ENCODE peak calls at places on chromosomes 7 and 10, in eight cellular contexts. T is GM12891, S is stomach, O is transverse colon, F is upper lobe of left lung, N is SK-N-SH, A is GM23338, U is HepG2. Z is an unnamed sample.

GRCh38 chr10:80472234-80473095 is 18.4 kb downstream of the TSPAN14 start:
- DNase-seq in O (no peak), A (no peak), N (no peak), F (no peak), S (no peak), U (no peak), T (peak; percentile 38), Z (no peak)

GRCh38 chr10:98457762-98458161 is 11.0 kb upstream of the HPS1 start:
- DNase-seq in F (no peak), N (no peak), A (no peak), O (no peak), S (no peak), T (no peak), U (no peak), Z (no peak)

GRCh38 chr10:93852721-93853120 is 41.1 kb upstream of the SLC35G1 start:
- DNase-seq in F (no peak), A (no peak), O (no peak), N (no peak), T (no peak), U (no peak), S (no peak), Z (no peak)

GRCh38 chr10:82914655-82915136 is 1039.7 kb downstream of the NRG3 start:
- DNase-seq in A (no peak), O (no peak), U (no peak), N (no peak), T (no peak), F (no peak), S (no peak), Z (no peak)

GRCh38 chr10:132637477-132638129 is 100.0 kb downstream of the INPP5A start:
- DNase-seq in T (peak; percentile 61), O (no peak), F (no peak), S (no peak), U (peak; percentile 59), N (peak; percentile 89), A (peak; percentile 80), Z (no peak)

GRCh38 chr7:28804990-28805389 is 153.1 kb downstream of the TRIL start:
- DNase-seq in O (no peak), T (no peak), S (no peak), U (no peak), N (no peak), A (no peak), F (no peak), Z (no peak)

GRCh38 chr7:151366872-151367207 is 25.2 kb downstream of the NUB1 start:
- DNase-seq in S (no peak), T (no peak), N (no peak), F (no peak), O (no peak), A (no peak), U (no peak), Z (no peak)

GRCh38 chr10:71357792-71358265 is 38.8 kb downstream of the SLC29A3 start:
- DNase-seq in O (no peak), F (no peak), T (no peak), A (no peak), N (peak; percentile 82), S (no peak), U (no peak), Z (no peak)

GRCh38 chr7:128831178-128831993 is 1.2 kb downstream of the FLNC start:
- DNase-seq in S (no peak), F (peak; percentile 83), A (peak; percentile 68), O (peak; percentile 46), U (no peak), T (no peak), N (peak; percentile 74), Z (no peak)

GRCh38 chr10:95414844-95415545 is 124.2 kb upstream of the PDLIM1 start:
- DNase-seq in T (no peak), N (no peak), A (no peak), O (no peak), S (no peak), U (no peak), F (no peak), Z (no peak)

GRCh38 chr10:53573498-53573897 is 800.9 kb upstream of the MBL2 start:
- DNase-seq in A (no peak), T (no peak), O (no peak), S (no peak), F (no peak), N (no peak), U (no peak), Z (no peak)
- TF ChIP-seq POLR2AphosphoS5 in A (no peak), T (no peak), O (no peak), S (no peak), F (no peak), N (no peak), U (no peak), Z (no peak)

GRCh38 chr10:77030915-77031425 is 606.6 kb downstream of the KCNMA1 start:
- DNase-seq in N (no peak), F (no peak), O (no peak), A (no peak), U (no peak), S (no peak), T (no peak), Z (no peak)

GRCh38 chr10:77029684-77030407 is 607.8 kb downstream of the KCNMA1 start:
- DNase-seq in N (no peak), T (no peak), S (no peak), O (no peak), F (no peak), U (no peak), A (no peak), Z (no peak)

GRCh38 chr10:77030408-77030717 is 607.2 kb downstream of the KCNMA1 start:
- DNase-seq in F (no peak), N (no peak), U (no peak), T (no peak), A (no peak), O (no peak), S (no peak), Z (no peak)

GRCh38 chr10:77034795-77035194 is 602.8 kb downstream of the KCNMA1 start:
- DNase-seq in A (no peak), F (no peak), S (no peak), N (no peak), T (no peak), U (no peak), O (no peak), Z (peak; percentile 86)

DNA sequence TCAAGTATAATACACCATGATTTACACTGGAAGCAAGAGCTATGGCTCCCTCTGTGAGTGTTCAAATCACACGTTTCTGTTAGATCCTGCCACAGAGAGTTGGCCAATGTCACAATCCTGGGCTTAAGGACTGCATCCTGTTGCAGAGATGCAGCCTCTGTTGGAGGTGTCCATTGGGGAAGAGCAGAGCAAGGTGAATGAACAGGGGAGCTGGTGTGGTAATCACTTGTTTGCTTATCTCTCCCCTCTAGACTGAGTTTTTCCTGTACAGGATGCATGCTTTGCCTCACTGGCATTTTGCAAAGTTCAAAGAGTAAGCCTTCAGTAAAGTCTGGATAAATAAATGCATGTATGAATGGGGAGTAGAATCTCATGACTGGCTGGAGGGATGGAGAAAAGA is 606.1 kb downstream of the KCNMA1 start:
- DNase-seq in A (no peak), N (no peak), F (no peak), O (no peak), U (peak; percentile 18), S (no peak), T (no peak), Z (no peak)
- TF ChIP-seq POLR2AphosphoS5 in A (no peak), N (no peak), F (no peak), O (no peak), U (no peak), S (no peak), T (no peak), Z (no peak)

GRCh38 chr7:82677064-82677463 is 233.5 kb upstream of the CACNA2D1 start:
- DNase-seq in A (peak; percentile 44), S (no peak), U (no peak), O (no peak), T (no peak), N (peak; percentile 34), F (no peak), Z (no peak)
- TF ChIP-seq POLR2AphosphoS5 in A (no peak), S (no peak), U (no peak), O (no peak), T (no peak), N (no peak), F (no peak), Z (no peak)

DNA sequence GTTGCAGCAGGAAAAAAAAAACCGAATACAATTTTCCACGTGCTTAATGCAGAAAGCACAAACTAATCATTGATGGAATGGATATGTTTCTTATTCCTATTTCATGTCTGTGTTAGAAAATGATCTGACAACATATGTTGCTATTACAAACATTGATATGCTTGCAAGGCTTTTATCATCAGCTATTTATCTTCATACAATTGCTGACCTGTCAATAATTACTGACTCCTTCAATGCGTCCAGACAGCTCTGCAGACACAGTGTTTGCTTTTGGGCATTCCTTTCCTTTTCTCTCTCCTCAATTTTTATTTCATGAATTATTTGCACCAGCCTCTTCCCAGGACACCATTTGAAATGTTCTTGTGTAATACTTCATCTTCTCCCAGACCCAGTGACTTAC is 246.2 kb downstream of the SEC23IP start:
- DNase-seq in F (no peak), U (no peak), T (no peak), A (no peak), O (no peak), S (no peak), N (no peak), Z (no peak)
- TF ChIP-seq POLR2AphosphoS5 in F (no peak), U (no peak), T (no peak), A (no peak), O (no peak), S (no peak), N (no peak), Z (no peak)

DNA sequence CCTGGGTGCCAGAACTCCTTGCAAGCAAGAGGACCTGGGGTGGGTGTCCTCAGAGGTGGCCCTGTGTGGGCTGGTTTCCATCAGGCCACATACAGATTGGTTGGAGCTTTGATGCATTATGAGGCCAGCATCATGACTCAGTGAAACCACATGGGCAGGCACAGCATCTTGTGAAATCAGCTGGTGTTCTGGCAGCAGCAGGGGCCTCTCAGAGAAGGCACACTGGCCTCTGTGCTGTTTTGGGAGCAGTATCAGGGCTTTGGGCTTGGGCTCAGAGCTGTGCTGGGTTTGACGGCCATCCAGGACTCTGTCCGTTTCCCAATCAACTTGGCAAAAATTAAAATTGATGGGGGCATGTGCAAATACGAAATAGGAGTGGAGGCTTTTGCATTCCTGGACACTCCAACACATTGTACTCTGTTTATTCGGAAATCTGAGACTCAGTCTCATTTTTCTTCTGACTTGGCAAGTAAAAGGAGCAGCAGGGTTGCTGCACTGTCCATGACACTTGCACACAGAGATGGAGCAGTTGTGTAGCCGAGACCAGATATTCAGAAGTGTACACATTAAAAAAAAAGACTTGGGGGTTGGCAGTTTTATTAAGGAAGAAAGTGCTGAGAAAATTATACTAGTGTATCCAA is 190.9 kb downstream of the BMPER start:
- DNase-seq in A (no peak), F (no peak), N (no peak), S (peak; percentile 31), O (peak; percentile 30), U (no peak), T (no peak), Z (no peak)
- TF ChIP-seq POLR2AphosphoS5 in A (no peak), F (peak; percentile 48), N (peak; percentile 45), S (peak; percentile 38), O (peak; percentile 32), U (no peak), T (no peak), Z (peak; percentile 55)

DNA sequence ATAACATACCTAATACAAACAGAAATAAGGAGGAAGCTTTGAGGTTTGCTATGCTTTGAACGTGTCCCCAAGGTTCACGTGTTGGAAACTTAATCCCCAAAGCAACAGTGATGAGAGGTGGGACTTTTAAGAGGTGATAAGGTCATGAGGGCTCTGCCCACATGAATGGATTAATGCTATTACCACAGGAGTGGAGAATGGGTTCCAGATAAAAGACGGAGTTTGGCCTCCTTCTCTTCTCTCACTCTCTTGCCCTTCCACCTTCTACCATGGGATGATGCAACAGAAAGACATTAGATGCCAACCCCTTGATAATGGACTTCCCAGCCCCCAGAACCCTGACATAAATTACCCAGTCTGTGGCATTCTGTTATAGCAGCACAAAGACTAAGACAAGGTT is 9.6 kb downstream of the ITGB1 start:
- DNase-seq in N (no peak), A (no peak), S (no peak), T (no peak), F (no peak), U (peak; percentile 87), O (no peak), Z (no peak)
- TF ChIP-seq POLR2AphosphoS5 in N (no peak), A (no peak), S (no peak), T (no peak), F (no peak), U (no peak), O (no peak), Z (peak; percentile 40)

Z was measured in esophagus muscularis mucosa.